ENCODE peak calls at places on chromosome 15, in five cellular contexts. C, S, Q, W and U are unnamed samples.

GRCh38 chr15:60591491-60592385 is 112.8 kb upstream of the ICE2 start:
- DNase-seq in C (peak), W (no peak), S (no peak), Q (no peak), U (no peak)

GRCh38 chr15:42140383-42141070 is 15.9 kb downstream of the PLA2G4F start:
- DNase-seq in Q (no peak), S (no peak), C (no peak), W (no peak), U (no peak)

GRCh38 chr15:57914350-57915055 is 151.0 kb downstream of the ALDH1A2 start:
- DNase-seq in S (no peak), W (no peak), Q (no peak), C (no peak), U (no peak)

GRCh38 chr15:77031376-77032050 is 36.6 kb downstream of the PSTPIP1 start:
- DNase-seq in W (no peak), Q (no peak), C (peak), S (no peak), U (no peak)

GRCh38 chr15:39553947-39554731 is 26.7 kb upstream of the THBS1 start:
- DNase-seq in Q (no peak), W (no peak), S (no peak), C (no peak), U (no peak)

GRCh38 chr15:85581495-85581894 is 201.1 kb downstream of the AKAP13 start:
- DNase-seq in Q (no peak), W (no peak), S (no peak), C (peak), U (no peak)

GRCh38 chr15:70362350-70362749 is 264.6 kb upstream of the TLE3 start:
- DNase-seq in Q (no peak), S (no peak), C (no peak), W (no peak), U (no peak)

GRCh38 chr15:83284563-83285283 is at the start of gene BNC1:
- DNase-seq in S (no peak), W (no peak), C (no peak), Q (no peak), U (no peak)

GRCh38 chr15:89070197-89071124 is 17.8 kb upstream of the ABHD2 start:
- DNase-seq in S (no peak), C (no peak), Q (no peak), W (no peak), U (no peak)

GRCh38 chr15:58212909-58213526 is 74.8 kb downstream of the AQP9 start:
- DNase-seq in W (no peak), S (no peak), C (peak), Q (peak), U (no peak)

GRCh38 chr15:68783226-68784054 is 37.3 kb downstream of the ANP32A start:
- DNase-seq in C (peak), W (no peak), Q (no peak), S (no peak), U (no peak)

GRCh38 chr15:65532738-65533051 is 2.4 kb downstream of the HACD3 start:
- DNase-seq in W (no peak), Q (peak), C (no peak), S (no peak), U (peak)

GRCh38 chr15:101004986-101005747 is 86.0 kb downstream of the LRRK1 start:
- DNase-seq in Q (no peak), C (no peak), S (no peak), W (no peak), U (no peak)

GRCh38 chr15:96285306-96285705 is 45.2 kb upstream of the NR2F2 start:
- DNase-seq in W (no peak), Q (peak), S (peak), C (no peak), U (peak)

GRCh38 chr15:57112178-57112577 is 193.7 kb downstream of the TCF12 start:
- DNase-seq in Q (no peak), S (no peak), W (no peak), C (no peak), U (no peak)

GRCh38 chr15:55008397-55008796 is 188.3 kb downstream of the RSL24D1 start:
- DNase-seq in Q (no peak), S (no peak), C (no peak), W (no peak), U (no peak)

GRCh38 chr15:38257676-38258075 is 5.0 kb downstream of the SPRED1 start:
- DNase-seq in C (no peak), S (no peak), W (no peak), Q (no peak), U (no peak)

GRCh38 chr15:62888628-62889027 is 153.9 kb upstream of the TPM1 start:
- DNase-seq in Q (no peak), S (no peak), W (no peak), C (no peak), U (no peak)

GRCh38 chr15:99509686-99510461 is 55.9 kb upstream of the MEF2A start:
- DNase-seq in Q (no peak), C (peak), S (no peak), W (no peak), U (no peak)

GRCh38 chr15:88506628-88507027 is 39.1 kb downstream of the MRPS11 start:
- DNase-seq in W (no peak), C (no peak), Q (no peak), S (no peak), U (no peak)

GRCh38 chr15:57156210-57156887 is 220.0 kb upstream of the CGNL1 start:
- DNase-seq in C (no peak), W (no peak), S (no peak), Q (no peak), U (no peak)

GRCh38 chr15:101244039-101244781 is 7.6 kb downstream of the CHSY1 start:
- DNase-seq in Q (no peak), S (no peak), C (peak), W (no peak), U (no peak)

GRCh38 chr15:79644091-79644490 is 212.0 kb downstream of the MINAR1 start:
- DNase-seq in W (no peak), S (peak), C (no peak), Q (peak), U (peak)

GRCh38 chr15:62603757-62604156 is 438.7 kb upstream of the C2CD4B start:
- DNase-seq in Q (peak), S (peak), C (no peak), W (no peak), U (no peak)

GRCh38 chr15:81161851-81162250 is 27.8 kb downstream of the CFAP161 start:
- DNase-seq in Q (no peak), W (no peak), C (no peak), S (no peak), U (no peak)

GRCh38 chr15:56969265-56969895 is 50.9 kb downstream of the TCF12 start:
- DNase-seq in C (no peak), W (no peak), S (no peak), Q (no peak), U (no peak)

GRCh38 chr15:38148476-38148875 is 104.2 kb upstream of the SPRED1 start:
- DNase-seq in S (no peak), W (no peak), C (no peak), Q (peak), U (no peak)

DNA sequence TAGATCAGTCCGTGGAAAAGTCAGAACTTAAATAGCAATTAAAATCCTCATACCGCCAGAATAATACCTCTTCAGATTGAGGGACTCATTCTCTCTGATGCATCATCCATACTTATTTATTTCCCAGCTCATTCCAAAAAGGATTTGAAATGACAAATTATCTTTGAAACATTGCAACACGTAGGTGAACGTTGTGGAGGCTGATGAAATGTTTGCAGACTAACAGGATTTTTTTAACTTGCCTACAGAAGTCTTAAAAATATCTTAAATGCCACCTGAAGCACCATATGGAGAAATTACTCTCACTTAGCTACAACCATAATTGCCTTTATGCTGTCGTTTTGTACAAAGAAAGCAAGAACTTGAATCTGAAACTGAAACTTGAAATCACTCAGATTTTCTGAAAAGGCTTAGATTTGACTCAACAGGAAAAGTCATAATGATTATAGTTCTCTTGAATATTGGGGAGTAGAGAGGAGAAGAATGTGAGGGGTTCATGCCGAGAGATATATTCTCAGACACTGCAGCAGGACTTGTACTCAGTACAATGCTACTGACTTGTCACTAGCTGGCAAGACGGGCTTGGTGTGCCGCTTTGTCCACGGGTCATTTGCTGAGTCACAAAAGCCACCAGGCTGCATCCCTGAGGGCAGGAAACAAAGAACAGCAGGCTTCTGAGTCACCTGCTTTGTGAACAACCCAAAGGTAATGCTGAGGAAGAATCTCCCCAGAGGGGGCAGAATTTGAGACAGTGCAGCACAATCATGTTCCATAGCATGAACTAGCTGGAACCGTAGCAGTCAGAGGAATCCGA is 7.1 kb upstream of the FMN1 start:
- DNase-seq in W (no peak), C (peak), S (no peak), Q (peak), U (peak)
- H3K4me3 ChIP-seq in W (peak), C (peak), S (no peak), Q (peak), U (no peak)

DNA sequence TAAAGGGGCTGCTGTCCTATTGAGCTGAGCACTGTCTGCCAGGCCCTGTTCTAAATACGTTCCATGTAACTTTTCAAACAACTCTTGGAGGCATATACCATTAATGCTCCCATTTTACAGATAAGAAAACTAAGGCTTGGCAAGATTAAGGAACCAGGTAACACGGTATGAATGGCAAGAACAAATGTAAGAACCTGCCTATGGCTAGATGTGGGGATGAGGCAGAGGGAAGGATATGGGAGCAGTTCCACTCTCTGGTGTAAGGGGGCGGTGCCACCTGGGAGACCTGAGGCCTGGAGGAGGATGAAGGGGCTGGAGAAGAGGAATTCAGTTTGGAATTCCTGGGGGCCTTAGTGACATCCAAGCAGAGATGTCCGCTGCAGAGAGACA is 3.8 kb upstream of the LMAN1L start:
- DNase-seq in S (no peak), C (no peak), W (no peak), Q (no peak), U (no peak)
- TF ChIP-seq CTCF in S (no peak), C (peak), W (no peak), Q (peak), U (no peak)

GRCh38 chr15:75835990-75836952 is 7.0 kb upstream of the UBE2Q2 start:
- DNase-seq in S (no peak), C (no peak), W (no peak), Q (no peak), U (no peak)
- H3K4me3 ChIP-seq in S (no peak), C (no peak), W (no peak), Q (no peak), U (no peak)

GRCh38 chr15:67383903-67384302 is 129.3 kb downstream of the IQCH start:
- DNase-seq in W (no peak), Q (peak), S (no peak), C (peak), U (no peak)
- TF ChIP-seq CTCF in W (no peak), Q (peak), S (peak), C (peak), U (peak)

DNA sequence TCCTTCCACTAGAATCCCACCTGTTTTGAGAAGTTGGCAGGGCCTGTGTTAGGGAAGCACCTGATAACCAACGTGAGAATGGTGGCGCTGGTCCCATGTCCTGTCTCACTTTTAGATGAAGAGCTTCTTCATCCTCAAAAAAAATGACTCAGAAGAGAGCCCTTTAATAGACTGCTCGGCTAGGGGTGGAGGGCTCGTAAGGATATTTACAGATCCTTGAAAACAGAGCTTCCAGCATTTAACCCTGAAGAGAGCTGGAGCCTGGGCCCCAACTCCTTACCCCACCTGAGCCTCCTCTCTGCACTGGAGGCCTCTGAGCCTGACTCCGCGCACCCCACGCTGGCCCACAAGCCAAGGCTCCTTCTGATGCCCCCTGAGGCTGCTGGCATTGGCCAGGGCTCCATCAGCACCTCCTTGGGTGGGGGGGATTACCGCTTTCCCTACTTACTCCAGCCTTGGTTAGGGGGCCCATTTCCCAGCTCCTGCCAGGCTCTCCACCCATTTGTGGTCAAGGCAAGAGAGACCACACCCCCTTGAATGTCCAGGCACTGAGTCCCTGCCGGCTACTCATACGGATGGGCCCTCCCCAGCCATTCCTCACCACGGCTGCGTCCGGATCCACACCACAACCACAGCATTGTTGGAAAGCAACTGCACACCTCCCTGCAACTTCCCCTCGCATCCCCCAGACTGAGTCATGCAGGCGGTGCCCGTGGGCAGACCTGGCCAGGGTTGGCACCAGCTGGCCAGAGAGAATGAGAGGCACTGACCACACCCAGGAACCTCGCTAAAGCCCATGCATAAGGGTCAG is 30.2 kb downstream of the LOXL1 start:
- DNase-seq in W (no peak), S (peak), C (no peak), Q (peak), U (peak)
- H3K4me3 ChIP-seq in W (no peak), S (peak), C (no peak), Q (no peak), U (no peak)

GRCh38 chr15:29123171-29123570 is 146.5 kb downstream of the NSMCE3 start:
- DNase-seq in C (no peak), S (no peak), Q (no peak), W (no peak), U (no peak)

GRCh38 chr15:29126208-29126536 is 143.4 kb downstream of the NSMCE3 start:
- DNase-seq in C (no peak), Q (no peak), W (no peak), S (no peak), U (no peak)

GRCh38 chr15:29125382-29126207 is 144.0 kb downstream of the NSMCE3 start:
- DNase-seq in S (no peak), C (no peak), Q (no peak), W (no peak), U (no peak)

GRCh38 chr15:29123991-29124390 is 145.6 kb downstream of the NSMCE3 start:
- DNase-seq in C (no peak), Q (no peak), W (no peak), S (no peak), U (no peak)

DNA sequence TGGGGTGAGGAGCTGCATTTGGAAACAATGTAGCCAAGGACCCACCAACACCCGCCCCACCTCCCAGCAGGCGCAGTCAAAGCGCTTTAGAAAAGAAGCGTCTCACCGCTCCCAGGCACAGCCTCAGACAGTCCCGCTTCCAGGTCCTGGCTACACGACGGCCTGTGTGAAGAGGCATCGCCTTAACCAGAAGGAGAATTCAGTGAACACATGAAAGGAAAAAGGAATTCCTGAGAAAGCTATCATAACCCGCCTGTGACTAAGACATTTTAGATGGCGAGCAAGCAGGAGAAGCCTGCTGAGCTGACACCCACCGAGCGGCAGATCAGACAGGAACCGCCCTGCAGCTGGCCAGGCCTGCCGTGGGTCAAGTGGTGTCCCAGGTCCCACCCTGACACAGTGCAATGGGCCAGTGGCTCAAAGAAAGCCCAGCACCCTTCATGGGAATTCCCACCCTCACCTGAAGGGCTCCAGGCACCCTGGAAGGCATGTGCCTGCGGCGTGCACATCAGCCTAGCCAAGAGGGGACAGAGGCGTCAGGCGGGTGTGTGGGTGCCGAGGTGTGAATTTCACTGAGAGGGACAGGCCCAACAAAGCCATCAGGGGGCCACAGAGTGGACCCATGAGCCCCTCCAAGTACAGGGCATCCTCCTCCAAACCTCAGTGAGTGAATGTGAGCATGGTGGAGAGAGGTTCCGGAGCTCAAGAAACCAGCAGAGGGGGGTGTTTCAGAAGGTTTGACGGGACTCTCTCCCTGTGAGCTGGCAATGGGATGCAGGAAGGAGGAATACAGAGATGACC is 144.8 kb downstream of the NSMCE3 start:
- DNase-seq in Q (no peak), S (peak), W (no peak), C (no peak), U (no peak)
- TF ChIP-seq CTCF in Q (no peak), S (peak), W (no peak), C (no peak), U (no peak)

GRCh38 chr15:51192560-51193280 is 98.0 kb upstream of the TNFAIP8L3 start:
- DNase-seq in W (peak), S (peak), C (peak), Q (peak), U (peak)
- H3K4me3 ChIP-seq in W (peak), S (no peak), C (no peak), Q (no peak), U (no peak)

GRCh38 chr15:27679621-27680521 is 419.2 kb downstream of the OCA2 start:
- DNase-seq in S (no peak), Q (no peak), C (no peak), W (no peak), U (no peak)
- TF ChIP-seq CTCF in S (no peak), Q (no peak), C (no peak), W (no peak), U (no peak)